ENCODE peak calls at places on chromosomes 5 and 9, in four cellular contexts. T is PC-3, C is neural progenitor cell, J is GM23248. R is an unnamed sample.

GRCh38 chr5:14147210-14147609 is 4.1 kb downstream of the TRIO start:
- DNase-seq in T (no peak), C (no peak), J (no peak), R (no peak)

GRCh38 chr9:135242406-135242805 is 154.9 kb downstream of the OLFM1 start:
- DNase-seq in J (no peak), C (no peak), T (no peak), R (no peak)

GRCh38 chr5:93658044-93658443 is 75.0 kb downstream of the NR2F1 start:
- DNase-seq in T (no peak), C (no peak), J (peak), R (no peak)

GRCh38 chr5:10632110-10632903 is 68.4 kb downstream of the ANKRD33B start:
- DNase-seq in C (no peak), J (no peak), T (no peak), R (peak)

GRCh38 chr5:132426525-132427138 is 57.1 kb downstream of the SLC22A5 start:
- DNase-seq in J (peak), C (peak), T (peak), R (no peak)

GRCh38 chr5:9453480-9454011 is 92.3 kb downstream of the SEMA5A start:
- DNase-seq in T (no peak), C (no peak), J (no peak), R (no peak)

GRCh38 chr5:137754236-137754960 is at the start of gene HNRNPA0:
- DNase-seq in T (peak), C (peak), J (peak), R (peak)

GRCh38 chr9:107243757-107244156 is 39.3 kb upstream of the RAD23B start:
- DNase-seq in T (peak), J (peak), C (no peak), R (peak)

GRCh38 chr9:134488251-134488900 is 153.2 kb upstream of the COL5A1 start:
- DNase-seq in C (no peak), J (peak), T (no peak), R (no peak)

GRCh38 chr5:103474671-103475070 is 87.9 kb downstream of the NUDT12 start:
- DNase-seq in T (peak), C (no peak), J (no peak), R (no peak)

GRCh38 chr9:14391620-14392019 is 77.7 kb upstream of the NFIB start:
- DNase-seq in C (no peak), J (no peak), T (peak), R (no peak)
- TF ChIP-seq EZH2phosphoT487 in C (no peak), J (no peak), T (no peak), R (no peak)

GRCh38 chr9:69549310-69550202 is 122.6 kb downstream of the APBA1 start:
- DNase-seq in C (peak), T (peak), J (peak), R (peak)
- TF ChIP-seq EZH2phosphoT487 in C (no peak), T (no peak), J (no peak), R (no peak)

DNA sequence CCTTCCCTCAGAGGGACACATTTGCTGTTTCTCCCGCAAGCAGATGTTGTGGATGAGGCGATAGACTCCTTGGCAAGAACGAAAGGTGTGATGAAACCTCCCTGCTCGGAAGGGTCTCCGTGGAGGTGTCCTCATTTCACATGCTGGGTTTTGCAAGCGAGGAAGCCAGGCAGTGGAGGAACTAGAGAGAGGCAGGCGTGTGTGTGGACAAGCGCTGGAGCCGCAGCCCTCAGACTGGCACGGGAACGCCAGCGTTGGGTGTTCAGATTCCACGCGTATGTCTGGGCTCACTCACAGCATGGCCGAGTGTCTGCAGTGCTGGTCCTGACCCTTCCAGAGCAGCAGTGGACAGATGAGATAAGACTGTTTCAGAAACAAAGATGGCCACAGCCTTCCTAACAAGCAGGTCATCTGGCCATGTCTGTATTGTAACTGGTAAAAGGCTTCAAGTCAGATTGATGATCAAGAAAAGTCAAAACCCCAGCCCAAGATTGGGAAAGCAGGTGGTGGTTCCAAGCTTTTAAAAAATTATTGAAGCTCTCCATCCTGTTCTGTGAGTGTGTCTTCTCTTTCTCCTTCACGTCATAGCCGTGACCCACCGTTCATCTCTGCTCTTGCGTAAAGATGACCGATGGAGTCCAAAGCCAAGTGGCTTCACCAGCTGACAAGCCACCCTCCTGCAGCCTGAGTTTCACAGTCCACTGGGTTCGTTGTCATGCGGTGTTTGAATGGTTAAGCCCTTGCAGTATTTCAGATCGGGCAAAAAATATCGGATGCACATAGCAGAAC is 34.9 kb upstream of the NCS1 start:
- DNase-seq in C (no peak), J (peak), T (no peak), R (no peak)
- TF ChIP-seq EZH2phosphoT487 in C (no peak), J (no peak), T (no peak), R (no peak)

GRCh38 chr5:143019614-143020515 is 249.7 kb downstream of the ARHGAP26 start:
- DNase-seq in C (peak), J (no peak), T (no peak), R (no peak)
- TF ChIP-seq EZH2phosphoT487 in C (no peak), J (no peak), T (no peak), R (no peak)

GRCh38 chr5:180139731-180140626 is 68.4 kb upstream of the RNF130 start:
- DNase-seq in J (no peak), C (no peak), T (no peak), R (no peak)
- TF ChIP-seq EZH2phosphoT487 in J (no peak), C (no peak), T (no peak), R (no peak)

GRCh38 chr9:132743886-132744544 is 73.8 kb downstream of the GTF3C4 start:
- DNase-seq in T (no peak), J (peak), C (peak), R (no peak)
- TF ChIP-seq EZH2phosphoT487 in T (no peak), J (no peak), C (no peak), R (no peak)

DNA sequence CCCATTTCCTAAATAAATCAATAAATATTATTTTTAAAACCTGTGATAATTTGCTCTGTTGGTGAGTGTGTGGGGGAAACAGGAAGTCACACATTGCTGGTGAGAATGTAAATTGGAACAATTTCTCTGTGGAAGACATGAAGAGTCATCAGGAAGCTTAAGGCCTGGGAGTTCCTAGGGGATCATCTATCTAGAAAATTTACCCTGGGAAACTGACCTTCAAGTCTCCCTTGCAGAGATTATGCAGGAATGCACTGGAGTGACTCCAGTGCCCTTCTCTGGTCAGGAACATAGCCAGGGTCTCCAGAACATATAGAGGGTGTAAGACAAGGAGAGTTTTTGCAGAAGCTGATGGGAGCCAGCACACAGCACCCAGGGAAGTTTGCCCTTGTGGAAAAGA is 13.0 kb upstream of the GCNT1 start:
- DNase-seq in C (no peak), J (no peak), T (no peak), R (no peak)
- TF ChIP-seq EZH2phosphoT487 in C (no peak), J (no peak), T (no peak), R (no peak)

GRCh38 chr9:129476821-129477611 is 143.9 kb downstream of the C9orf50 start:
- DNase-seq in C (no peak), T (peak), J (peak), R (no peak)
- TF ChIP-seq EZH2phosphoT487 in C (no peak), T (no peak), J (no peak), R (no peak)